ENCODE peak calls at places on chromosomes 4 and X, in five cellular contexts. O, F, K, B and G are unnamed samples.

GRCh38 chrX:155871934-155872333 is 9.2 kb upstream of the VAMP7 start:
- DNase-seq in O (no peak), F (no peak), K (no peak), B (no peak), G (no peak)

GRCh38 chrX:148380614-148381561 is 119.5 kb upstream of the AFF2 start:
- DNase-seq in O (no peak), F (peak; percentile 30), K (peak; percentile 3), B (no peak), G (peak; percentile 83)

GRCh38 chrX:16892504-16893362 is 22.6 kb upstream of the RBBP7 start:
- DNase-seq in O (peak; percentile 67), F (peak; percentile 48), K (peak; percentile 76), B (peak; percentile 73), G (peak; percentile 78)

GRCh38 chr4:55356991-55357461 is 11.0 kb downstream of the SRD5A3 start:
- DNase-seq in O (no peak), F (no peak), K (no peak), B (no peak), G (no peak)

GRCh38 chrX:130340271-130340670 is 552 bp downstream of the SLC25A14 start:
- DNase-seq in O (no peak), F (no peak), K (no peak), B (no peak), G (no peak)

GRCh38 chr4:156378053-156378665 is 424.5 kb upstream of the CTSO start:
- DNase-seq in O (peak; percentile 23), F (no peak), K (peak; percentile 16), B (no peak), G (peak; percentile 24)

GRCh38 chrX:96685205-96686099 is 810 bp downstream of the DIAPH2 start:
- DNase-seq in O (peak; percentile 39), F (peak; percentile 25), K (peak; percentile 25), B (peak; percentile 41), G (peak; percentile 41)

GRCh38 chr4:16026155-16026761 is 57.6 kb downstream of the PROM1 start:
- DNase-seq in O (peak; percentile 39), F (peak; percentile 60), K (peak; percentile 64), B (no peak), G (peak; percentile 50)

GRCh38 chr4:83170952-83171399 is 56.4 kb upstream of the PLAC8 start:
- DNase-seq in O (no peak), F (no peak), K (no peak), B (no peak), G (no peak)

GRCh38 chr4:98491862-98492554 is 166.4 kb downstream of the TSPAN5 start:
- DNase-seq in O (no peak), F (no peak), K (no peak), B (no peak), G (no peak)

GRCh38 chrX:11111038-11111851 is at the start of gene HCCS:
- DNase-seq in O (peak; percentile 91), F (peak; percentile 85), K (peak; percentile 87), B (peak; percentile 77), G (peak; percentile 81)

GRCh38 chr4:176539785-176540175 is 220.0 kb downstream of the SPCS3 start:
- DNase-seq in O (no peak), F (no peak), K (no peak), B (no peak), G (no peak)

GRCh38 chr4:83757121-83757621 is 221.3 kb downstream of the GPAT3 start:
- DNase-seq in O (no peak), F (no peak), K (no peak), B (no peak), G (no peak)

GRCh38 chr4:74098628-74098995 is 383 bp downstream of the CXCL2 start:
- DNase-seq in O (no peak), F (no peak), K (no peak), B (no peak), G (peak; percentile 5)

GRCh38 chrX:131288738-131289511 is at the start of gene IGSF1:
- DNase-seq in O (peak; percentile 65), F (no peak), K (peak; percentile 53), B (no peak), G (no peak)

GRCh38 chr4:8695237-8696219 is 103.0 kb downstream of the CPZ start:
- DNase-seq in O (no peak), F (no peak), K (no peak), B (no peak), G (no peak)

GRCh38 chr4:18042754-18043153 is 21.2 kb upstream of the LCORL start:
- DNase-seq in O (no peak), F (no peak), K (no peak), B (no peak), G (no peak)

GRCh38 chr4:3303445-3303824 is 10.6 kb downstream of the RGS12 start:
- DNase-seq in O (no peak), F (no peak), K (no peak), B (peak; percentile 4), G (no peak)

GRCh38 chr4:3305610-3306371 is 13.0 kb downstream of the RGS12 start:
- DNase-seq in O (no peak), F (no peak), K (no peak), B (peak; percentile 13), G (peak; percentile 63)

GRCh38 chr4:3304831-3305609 is 12.2 kb downstream of the RGS12 start:
- DNase-seq in O (peak; percentile 76), F (no peak), K (no peak), B (peak; percentile 29), G (no peak)

GRCh38 chr4:3302786-3303444 is 10.1 kb downstream of the RGS12 start:
- DNase-seq in O (no peak), F (no peak), K (no peak), B (peak; percentile 9), G (no peak)

GRCh38 chr4:3303840-3304715 is 11.3 kb downstream of the RGS12 start:
- DNase-seq in O (peak; percentile 56), F (no peak), K (no peak), B (peak; percentile 17), G (no peak)
- H3K4me1 ChIP-seq in O (peaks cover 16% of the 10 kb centered on the region), F (peaks cover 52% of the 10 kb centered on the region), K (peaks cover 11% of the 10 kb centered on the region), B (peaks cover 13% of the 10 kb centered on the region), G (no peaks in the 10 kb centered on the region)

DNA sequence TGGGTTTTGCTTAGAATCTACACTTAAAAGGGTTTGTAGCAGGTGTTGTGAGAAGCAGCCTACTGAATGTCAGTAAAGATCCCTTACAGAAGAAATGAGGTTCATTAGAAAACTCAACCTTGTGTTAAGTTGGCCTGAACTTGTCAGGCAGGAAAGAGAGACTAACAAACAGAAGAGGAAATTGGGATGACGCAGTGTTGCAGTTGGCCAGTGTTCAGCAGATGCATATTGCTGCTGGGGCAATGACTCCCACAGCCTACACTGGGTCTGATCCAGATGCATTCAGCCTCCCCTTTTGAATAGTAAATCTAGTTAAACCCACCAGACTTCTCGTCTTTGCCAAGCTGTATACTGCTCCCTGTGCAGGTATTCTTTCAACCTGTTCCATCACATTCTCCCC is 409.4 kb downstream of the UBE2NL start:
- DNase-seq in O (no peak), F (no peak), K (no peak), B (no peak), G (no peak)
- H3K27ac ChIP-seq in O (no peak overlapping the region), F (no peak overlapping the region), K (no peak overlapping the region), B (no peak overlapping the region), G (no peak overlapping the region)

DNA sequence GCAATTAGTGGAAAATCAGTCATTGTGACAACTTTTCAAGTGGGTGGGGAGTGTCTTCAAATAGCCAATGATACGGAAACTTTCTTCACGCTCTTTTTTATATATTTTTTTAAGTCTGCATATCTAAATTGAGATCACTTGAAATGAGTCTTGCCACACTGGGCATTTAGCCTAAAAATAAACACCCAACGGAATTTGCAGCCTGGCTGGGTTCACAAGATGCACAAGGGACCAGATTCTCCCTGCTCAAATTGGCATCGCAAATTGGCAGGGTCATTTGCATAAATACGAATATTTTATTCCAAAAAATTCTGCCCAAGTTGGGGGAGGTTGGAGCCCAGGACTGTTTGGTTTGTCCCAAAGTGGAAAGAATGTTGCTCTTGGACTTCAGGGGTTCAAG is 87.6 kb downstream of the LIMCH1 start:
- DNase-seq in O (no peak), F (no peak), K (no peak), B (no peak), G (no peak)
- H3K4me1 ChIP-seq in O (no peaks in the 10 kb centered on the region), F (no peaks in the 10 kb centered on the region), K (no peaks in the 10 kb centered on the region), B (peaks cover 64% of the 10 kb centered on the region), G (no peaks in the 10 kb centered on the region)

GRCh38 chr4:37914539-37914938 is 23.7 kb downstream of the TBC1D1 start:
- DNase-seq in O (no peak), F (no peak), K (no peak), B (no peak), G (peak; percentile 45)

GRCh38 chr4:37922323-37922722 is 31.4 kb downstream of the TBC1D1 start:
- DNase-seq in O (no peak), F (no peak), K (peak; percentile 30), B (peak; percentile 24), G (no peak)

GRCh38 chr4:37917388-37917787 is 26.5 kb downstream of the TBC1D1 start:
- DNase-seq in O (no peak), F (no peak), K (no peak), B (no peak), G (no peak)
- H3K27ac ChIP-seq in O (no peak overlapping the region), F (no peak overlapping the region), K (no peak overlapping the region), B (no peak overlapping the region), G (no peak overlapping the region)

GRCh38 chr4:151807220-151807619 is 46.4 kb upstream of the GATB start:
- DNase-seq in O (no peak), F (no peak), K (no peak), B (no peak), G (peak; percentile 76)

GRCh38 chr4:151809716-151810115 is 48.9 kb upstream of the GATB start:
- DNase-seq in O (no peak), F (no peak), K (no peak), B (no peak), G (no peak)

GRCh38 chr4:151806511-151806927 is 45.7 kb upstream of the GATB start:
- DNase-seq in O (no peak), F (no peak), K (no peak), B (no peak), G (no peak)

GRCh38 chr4:151810476-151810875 is 49.7 kb upstream of the GATB start:
- DNase-seq in O (no peak), F (no peak), K (no peak), B (no peak), G (no peak)

DNA sequence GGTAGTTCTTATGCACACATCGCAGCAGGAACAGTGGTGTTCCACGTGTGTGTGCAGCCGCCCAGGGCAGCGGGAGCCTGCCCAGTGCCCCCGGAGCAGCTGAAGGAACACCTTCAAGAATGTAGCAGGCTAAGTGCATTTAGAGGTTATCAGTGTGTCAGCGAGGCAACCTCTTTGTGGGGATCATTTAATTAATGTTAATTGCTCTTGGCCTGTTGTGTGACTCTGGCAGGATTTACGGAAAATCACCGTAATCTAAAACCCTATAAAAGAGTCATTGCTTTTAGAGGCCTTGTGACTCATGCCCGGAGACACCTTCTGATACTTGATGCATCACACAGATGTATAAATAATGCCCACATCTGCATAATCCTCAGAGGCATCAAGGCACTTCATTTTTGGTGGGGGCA is 47.3 kb upstream of the GATB start:
- DNase-seq in O (no peak), F (no peak), K (no peak), B (no peak), G (peak; percentile 81)
- H3K4me1 ChIP-seq in O (peaks cover 9% of the 10 kb centered on the region), F (no peaks in the 10 kb centered on the region), K (no peaks in the 10 kb centered on the region), B (peaks cover 19% of the 10 kb centered on the region), G (no peaks in the 10 kb centered on the region)